ENCODE peak calls at places on chromosome 18, in six cellular contexts. One of them, this sample, is unnamed.

GRCh38 chr18:23194150-23194968 is 59.1 kb downstream of the CABLES1 start:
- DNase-seq in heart left ventricle: no peak
- DNase-seq in A549: no peak
- DNase-seq in tibial artery: no peak
- DNase-seq in psoas muscle: no peak
- DNase-seq in body of pancreas: no peak
- DNase-seq in this sample: no peak

GRCh38 chr18:24219561-24220317 is 80.9 kb downstream of the CABYR start:
- DNase-seq in heart left ventricle: peak; percentile 41
- DNase-seq in psoas muscle: peak; percentile 46
- DNase-seq in tibial artery: no peak
- DNase-seq in A549: no peak
- DNase-seq in body of pancreas: peak; percentile 33
- DNase-seq in this sample: no peak

GRCh38 chr18:68121308-68121707 is 593.6 kb downstream of the TMX3 start:
- DNase-seq in A549: no peak
- DNase-seq in psoas muscle: no peak
- DNase-seq in body of pancreas: no peak
- DNase-seq in heart left ventricle: no peak
- DNase-seq in tibial artery: no peak
- DNase-seq in this sample: no peak

GRCh38 chr18:75203456-75204261 is 5.3 kb downstream of the PTGR3 start:
- DNase-seq in heart left ventricle: no peak
- DNase-seq in body of pancreas: peak; percentile 35
- DNase-seq in A549: no peak
- DNase-seq in psoas muscle: no peak
- DNase-seq in tibial artery: no peak
- DNase-seq in this sample: no peak

GRCh38 chr18:34697233-34697632 is 12.9 kb upstream of the DTNA start:
- DNase-seq in tibial artery: no peak
- DNase-seq in heart left ventricle: no peak
- DNase-seq in body of pancreas: no peak
- DNase-seq in psoas muscle: no peak
- DNase-seq in A549: no peak
- DNase-seq in this sample: no peak

GRCh38 chr18:79951545-79952456 is at the start of gene SLC66A2:
- DNase-seq in A549: peak; percentile 43
- DNase-seq in tibial artery: peak; percentile 83
- DNase-seq in psoas muscle: peak; percentile 94
- DNase-seq in heart left ventricle: peak; percentile 93
- DNase-seq in body of pancreas: peak; percentile 94
- DNase-seq in this sample: peak; percentile 95

GRCh38 chr18:67468038-67468437 is 48.5 kb downstream of the DSEL start:
- DNase-seq in body of pancreas: no peak
- DNase-seq in psoas muscle: no peak
- DNase-seq in tibial artery: no peak
- DNase-seq in heart left ventricle: no peak
- DNase-seq in A549: no peak
- DNase-seq in this sample: no peak

GRCh38 chr18:68847219-68847860 is 49.5 kb downstream of the CCDC102B start:
- DNase-seq in psoas muscle: no peak
- DNase-seq in A549: no peak
- DNase-seq in heart left ventricle: no peak
- DNase-seq in body of pancreas: no peak
- DNase-seq in tibial artery: no peak
- DNase-seq in this sample: no peak

GRCh38 chr18:59149007-59149406 is 9.3 kb downstream of the SEC11C start:
- DNase-seq in body of pancreas: no peak
- DNase-seq in heart left ventricle: no peak
- DNase-seq in tibial artery: no peak
- DNase-seq in A549: no peak
- DNase-seq in psoas muscle: no peak
- DNase-seq in this sample: no peak
- H3K27ac ChIP-seq in body of pancreas: no peak overlapping the region
- H3K27ac ChIP-seq in heart left ventricle: no peak overlapping the region
- H3K27ac ChIP-seq in tibial artery: no peak overlapping the region
- H3K27ac ChIP-seq in A549: no peak overlapping the region
- H3K27ac ChIP-seq in psoas muscle: no peak overlapping the region
- H3K27ac ChIP-seq in this sample: no peak overlapping the region

GRCh38 chr18:28110924-28111323 is 66.0 kb downstream of the CDH2 start:
- DNase-seq in A549: no peak
- DNase-seq in heart left ventricle: no peak
- DNase-seq in body of pancreas: no peak
- DNase-seq in psoas muscle: no peak
- DNase-seq in tibial artery: no peak
- DNase-seq in this sample: no peak
- H3K4me1 ChIP-seq in A549: peaks cover 87% of the 10 kb centered on the region
- H3K4me1 ChIP-seq in heart left ventricle: no peaks in the 10 kb centered on the region
- H3K4me1 ChIP-seq in body of pancreas: no peaks in the 10 kb centered on the region
- H3K4me1 ChIP-seq in psoas muscle: no peaks in the 10 kb centered on the region
- H3K4me1 ChIP-seq in tibial artery: no peaks in the 10 kb centered on the region
- H3K4me1 ChIP-seq in this sample: no peaks in the 10 kb centered on the region

GRCh38 chr18:26104037-26104436 is 13.6 kb upstream of the SS18 start:
- DNase-seq in A549: no peak
- DNase-seq in body of pancreas: no peak
- DNase-seq in psoas muscle: no peak
- DNase-seq in tibial artery: no peak
- DNase-seq in heart left ventricle: no peak
- DNase-seq in this sample: no peak

DNA sequence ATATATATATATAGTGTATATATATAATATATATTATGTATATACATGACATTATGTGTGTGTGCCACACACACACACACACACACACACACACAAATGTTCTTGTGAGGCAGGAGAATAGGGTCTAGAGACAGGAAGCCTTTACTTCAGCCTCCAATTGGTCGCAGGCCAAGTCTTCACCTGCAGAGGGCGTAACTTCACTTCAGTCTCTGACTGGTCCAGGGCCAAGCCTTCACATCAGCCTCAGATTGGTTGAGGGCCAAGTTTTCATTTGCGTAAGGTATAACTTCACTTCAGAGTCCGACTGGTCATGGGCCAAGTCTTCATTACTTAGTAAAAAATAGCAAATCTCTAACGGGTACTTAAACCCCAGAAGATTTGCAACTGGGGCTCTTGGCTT is 13.2 kb upstream of the SS18 start:
- DNase-seq in psoas muscle: no peak
- DNase-seq in tibial artery: no peak
- DNase-seq in heart left ventricle: no peak
- DNase-seq in body of pancreas: peak; percentile 51
- DNase-seq in A549: no peak
- DNase-seq in this sample: no peak
- TF ChIP-seq CTCF in psoas muscle: no peak
- TF ChIP-seq CTCF in tibial artery: no peak
- TF ChIP-seq CTCF in heart left ventricle: no peak
- TF ChIP-seq CTCF in body of pancreas: no peak
- TF ChIP-seq CTCF in A549: no peak
- TF ChIP-seq CTCF in this sample: peak; percentile 11

DNA sequence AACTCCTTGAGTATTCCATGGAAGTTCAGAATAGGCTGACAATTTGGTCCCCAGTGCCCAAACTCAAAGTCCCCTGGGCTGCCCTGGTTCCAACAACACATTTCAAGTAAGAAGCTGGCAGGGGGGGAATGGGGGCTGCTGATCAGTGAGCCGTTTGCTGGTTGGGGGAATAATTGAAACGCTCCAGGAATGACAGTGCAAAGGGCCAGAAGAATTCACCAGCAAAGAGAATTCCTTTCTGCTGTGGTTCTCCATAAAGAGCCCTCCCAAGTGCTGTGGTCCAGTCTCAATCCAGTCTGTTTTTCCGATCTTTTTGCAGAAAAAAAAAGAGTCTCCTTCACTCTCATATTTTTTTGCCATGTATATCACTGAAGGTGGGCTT is 95.1 kb upstream of the THOC1 start:
- DNase-seq in A549: no peak
- DNase-seq in psoas muscle: no peak
- DNase-seq in heart left ventricle: no peak
- DNase-seq in body of pancreas: no peak
- DNase-seq in tibial artery: no peak
- DNase-seq in this sample: no peak
- H3K27ac ChIP-seq in A549: no peak overlapping the region
- H3K27ac ChIP-seq in psoas muscle: no peak overlapping the region
- H3K27ac ChIP-seq in heart left ventricle: no peak overlapping the region
- H3K27ac ChIP-seq in body of pancreas: no peak overlapping the region
- H3K27ac ChIP-seq in tibial artery: no peak overlapping the region
- H3K27ac ChIP-seq in this sample: peak overlapping the region; percentile 22

GRCh38 chr18:55585050-55585449 is 2.9 kb downstream of the TCF4 start:
- DNase-seq in A549: no peak
- DNase-seq in tibial artery: no peak
- DNase-seq in heart left ventricle: no peak
- DNase-seq in psoas muscle: no peak
- DNase-seq in body of pancreas: no peak
- DNase-seq in this sample: no peak
- H3K4me1 ChIP-seq in A549: no peaks in the 10 kb centered on the region
- H3K4me1 ChIP-seq in tibial artery: no peaks in the 10 kb centered on the region
- H3K4me1 ChIP-seq in heart left ventricle: peaks cover 5% of the 10 kb centered on the region
- H3K4me1 ChIP-seq in psoas muscle: peaks cover 46% of the 10 kb centered on the region
- H3K4me1 ChIP-seq in body of pancreas: no peaks in the 10 kb centered on the region
- H3K4me1 ChIP-seq in this sample: peaks cover 9% of the 10 kb centered on the region

DNA sequence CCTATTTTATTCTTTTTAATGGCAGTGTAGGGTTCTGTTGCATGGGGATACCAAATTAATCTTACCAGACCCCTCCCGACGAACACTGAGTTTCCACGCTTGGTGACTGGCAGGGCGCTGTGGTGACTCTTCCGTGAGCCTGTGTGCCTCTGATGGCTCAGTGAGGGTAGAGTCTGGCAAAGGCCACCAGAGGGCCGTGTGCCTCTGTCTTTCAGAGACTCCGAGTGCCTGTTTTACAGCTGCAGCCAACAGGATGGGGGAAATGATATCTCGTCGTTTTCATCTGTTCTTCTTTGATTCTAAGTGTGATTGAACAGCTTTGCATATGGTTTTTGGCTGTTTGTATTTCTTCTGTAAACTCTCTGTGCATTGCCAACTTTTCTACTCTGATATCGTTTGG is 99.8 kb downstream of the ZNF236 start:
- DNase-seq in heart left ventricle: no peak
- DNase-seq in psoas muscle: peak; percentile 32
- DNase-seq in A549: peak; percentile 8
- DNase-seq in tibial artery: peak; percentile 43
- DNase-seq in body of pancreas: peak; percentile 42
- DNase-seq in this sample: no peak
- TF ChIP-seq CTCF in heart left ventricle: peak; percentile 46
- TF ChIP-seq CTCF in psoas muscle: peak; percentile 55
- TF ChIP-seq CTCF in A549: no peak
- TF ChIP-seq CTCF in tibial artery: peak; percentile 8
- TF ChIP-seq CTCF in body of pancreas: peak; percentile 49
- TF ChIP-seq CTCF in this sample: peak; percentile 62

DNA sequence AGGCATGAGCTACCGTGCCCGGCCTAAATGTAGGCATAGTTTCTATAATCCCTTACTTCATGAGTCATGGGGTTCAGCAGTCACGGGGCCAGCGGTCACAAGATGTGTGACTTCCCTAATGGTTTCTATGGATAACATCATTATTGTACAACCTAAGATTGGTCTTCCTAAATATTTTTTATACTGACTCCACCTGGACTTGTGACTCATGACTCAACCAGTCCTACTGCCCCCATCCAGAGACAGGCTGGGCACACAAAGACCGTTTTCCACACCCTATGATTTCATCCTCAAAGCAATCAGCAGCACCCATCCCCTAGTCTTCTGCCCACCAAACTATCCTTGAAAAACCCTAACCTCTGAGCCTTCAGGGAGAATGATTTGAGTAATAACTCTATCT is 15.9 kb downstream of the FAM210A start:
- DNase-seq in A549: no peak
- DNase-seq in body of pancreas: no peak
- DNase-seq in psoas muscle: no peak
- DNase-seq in tibial artery: no peak
- DNase-seq in heart left ventricle: no peak
- DNase-seq in this sample: peak; percentile 71
- H3K27ac ChIP-seq in A549: no peak overlapping the region
- H3K27ac ChIP-seq in body of pancreas: no peak overlapping the region
- H3K27ac ChIP-seq in psoas muscle: no peak overlapping the region
- H3K27ac ChIP-seq in tibial artery: no peak overlapping the region
- H3K27ac ChIP-seq in heart left ventricle: no peak overlapping the region
- H3K27ac ChIP-seq in this sample: no peak overlapping the region

GRCh38 chr18:57793630-57793986 is 9.5 kb downstream of the ATP8B1 start:
- DNase-seq in tibial artery: no peak
- DNase-seq in A549: no peak
- DNase-seq in body of pancreas: no peak
- DNase-seq in heart left ventricle: no peak
- DNase-seq in psoas muscle: no peak
- DNase-seq in this sample: no peak
- H3K4me1 ChIP-seq in tibial artery: peaks cover 76% of the 10 kb centered on the region
- H3K4me1 ChIP-seq in A549: peaks cover 68% of the 10 kb centered on the region
- H3K4me1 ChIP-seq in body of pancreas: peaks cover 94% of the 10 kb centered on the region
- H3K4me1 ChIP-seq in heart left ventricle: peaks cover 4% of the 10 kb centered on the region
- H3K4me1 ChIP-seq in psoas muscle: peaks cover 34% of the 10 kb centered on the region
- H3K4me1 ChIP-seq in this sample: peaks cover 43% of the 10 kb centered on the region

GRCh38 chr18:31557446-31557845 is 34.2 kb upstream of the TTR start:
- DNase-seq in tibial artery: no peak
- DNase-seq in A549: no peak
- DNase-seq in psoas muscle: no peak
- DNase-seq in body of pancreas: no peak
- DNase-seq in heart left ventricle: no peak
- DNase-seq in this sample: no peak
- TF ChIP-seq CTCF in tibial artery: no peak
- TF ChIP-seq CTCF in A549: no peak
- TF ChIP-seq CTCF in psoas muscle: no peak
- TF ChIP-seq CTCF in body of pancreas: no peak
- TF ChIP-seq CTCF in heart left ventricle: no peak
- TF ChIP-seq CTCF in this sample: no peak

This sample was measured in lower lobe of right lung.